ENCODE peak calls at places on chromosome 19, in ten cellular contexts. V is midbrain; R is AG08395; Y is germinal center; C is stimulated activated CD4-positive, alpha-beta T cell treated with anti-CD3 and anti-CD28 coated beads, Interleukin-12 subunit alpha, Interleukin-12 subunit beta, amount 100 ng/mL, for 48 hours; O is CD8-positive, alpha-beta memory T cell; D is body of pancreas; P is Kasumi-1; E is epithelial cell of proximal tubule; N is naive thymus-derived CD4-positive, alpha-beta T cell. B is an unnamed sample.

GRCh38 chr19:3403489-3404323 is 37.3 kb downstream of the NFIC start:
- DNase-seq in D (peak), P (no peak), O (no peak), C (no peak), N (no peak), E (no peak), R (peak), V (peak), Y (no peak), B (no peak)

GRCh38 chr19:40139533-40140287 is 49.0 kb upstream of the ZNF780A start:
- DNase-seq in E (no peak), R (peak), Y (peak), P (peak), D (no peak), N (no peak), O (peak), V (peak), C (no peak), B (peak)

GRCh38 chr19:36564391-36564790 is 8.7 kb downstream of the ZNF529 start:
- DNase-seq in Y (no peak), V (no peak), D (no peak), C (no peak), O (no peak), N (no peak), P (no peak), R (no peak), E (no peak), B (no peak)

GRCh38 chr19:37959665-37960114 is 52.7 kb downstream of the SIPA1L3 start:
- DNase-seq in R (no peak), E (no peak), Y (peak), P (no peak), N (no peak), O (no peak), C (no peak), D (no peak), V (no peak), B (no peak)

GRCh38 chr19:20414133-20414532 is 151.4 kb downstream of the ZNF737 start:
- DNase-seq in E (no peak), V (no peak), Y (no peak), O (no peak), N (no peak), C (no peak), P (no peak), D (no peak), R (no peak), B (no peak)

GRCh38 chr19:41352279-41352608 is 1.5 kb downstream of the TGFB1 start:
- DNase-seq in E (no peak), V (no peak), C (no peak), N (no peak), R (no peak), Y (no peak), D (no peak), O (no peak), P (peak), B (no peak)

GRCh38 chr19:33794578-33795369 is 1.9 kb upstream of the KCTD15 start:
- DNase-seq in R (no peak), Y (no peak), V (peak), C (no peak), D (no peak), P (peak), E (no peak), N (no peak), O (no peak), B (no peak)

GRCh38 chr19:10766681-10767201 is 48.9 kb downstream of the DNM2 start:
- DNase-seq in N (no peak), C (no peak), D (peak), R (peak), E (no peak), P (no peak), V (peak), O (no peak), Y (no peak), B (no peak)

GRCh38 chr19:32606289-32606688 is 25.3 kb downstream of the PDCD5 start:
- DNase-seq in R (no peak), V (no peak), P (no peak), Y (no peak), O (no peak), C (no peak), E (no peak), N (no peak), D (no peak), B (no peak)

GRCh38 chr19:6887326-6887725 is at the start of gene ADGRE1:
- DNase-seq in O (no peak), P (no peak), V (no peak), C (no peak), D (no peak), E (no peak), Y (no peak), R (no peak), N (no peak), B (no peak)

GRCh38 chr19:49327878-49328544 is 3.0 kb upstream of the SLC6A16 start:
- DNase-seq in P (peak), E (no peak), Y (peak), R (peak), O (peak), N (no peak), C (no peak), V (no peak), D (no peak), B (peak)

GRCh38 chr19:55687281-55688172 is 12.5 kb downstream of the EPN1 start:
- DNase-seq in V (no peak), P (no peak), E (no peak), R (no peak), O (no peak), C (no peak), D (no peak), N (no peak), Y (no peak), B (no peak)

GRCh38 chr19:23762884-23763711 is 4.4 kb upstream of the ZNF681 start:
- DNase-seq in E (peak), V (peak), O (peak), P (no peak), Y (peak), N (peak), D (peak), R (peak), C (peak), B (peak)

GRCh38 chr19:34253711-34254551 is 423 bp upstream of the GARRE1 start:
- DNase-seq in C (no peak), P (peak), Y (peak), N (no peak), O (no peak), R (peak), D (no peak), E (no peak), V (peak), B (peak)